ENCODE peak calls at places on chromosomes 7 and 10, in five cellular contexts. Z, V, K, B and D are unnamed samples.

GRCh38 chr10:86359933-86360332 is 6.7 kb downstream of the GRID1 start:
- DNase-seq in Z (no peak), V (no peak), K (no peak), B (no peak), D (no peak)

GRCh38 chr10:132872658-132873057 is 69.7 kb downstream of the CFAP46 start:
- DNase-seq in Z (no peak), V (no peak), K (no peak), B (no peak), D (no peak)

GRCh38 chr7:11775401-11775800 is 56.6 kb downstream of the THSD7A start:
- DNase-seq in K (no peak), Z (no peak), V (no peak), B (no peak), D (no peak)

GRCh38 chr10:4127518-4128315 is 342.7 kb upstream of the KLF6 start:
- DNase-seq in B (no peak), Z (no peak), K (no peak), V (peak; percentile 13), D (no peak)

GRCh38 chr10:75202321-75203096 is 8.1 kb upstream of the VDAC2 start:
- DNase-seq in B (no peak), Z (no peak), V (peak; percentile 88), K (peak; percentile 41), D (no peak)

GRCh38 chr10:12445701-12446334 is 96.5 kb downstream of the CAMK1D start:
- DNase-seq in V (no peak), Z (no peak), K (no peak), B (no peak), D (no peak)

GRCh38 chr10:52083422-52083821 is 230.7 kb upstream of the DKK1 start:
- DNase-seq in Z (no peak), B (no peak), V (no peak), K (no peak), D (no peak)

GRCh38 chr10:57846307-57847065 is 421.2 kb downstream of the IPMK start:
- DNase-seq in K (no peak), B (no peak), Z (no peak), V (no peak), D (no peak)

GRCh38 chr10:75613685-75614587 is 182.5 kb downstream of the LRMDA start:
- DNase-seq in Z (no peak), B (peak; percentile 2), K (no peak), V (no peak), D (no peak)

GRCh38 chr7:23276381-23276780 is 22.8 kb upstream of the MALSU1 start:
- DNase-seq in B (no peak), V (no peak), Z (no peak), K (no peak), D (peak; percentile 11)

GRCh38 chr7:150862356-150862755 is 10.0 kb downstream of the AOC1 start:
- DNase-seq in Z (no peak), B (no peak), V (no peak), K (no peak), D (no peak)

GRCh38 chr7:101527844-101528667 is 101.0 kb downstream of the MYL10 start:
- DNase-seq in B (peak; percentile 25), K (no peak), V (peak; percentile 89), Z (no peak), D (no peak)

GRCh38 chr7:78587443-78588044 is 789.0 kb downstream of the PHTF2 start:
- DNase-seq in Z (no peak), B (no peak), V (peak; percentile 22), K (no peak), D (no peak)

GRCh38 chr7:129468087-129468486 is 33.9 kb downstream of the STRIP2 start:
- DNase-seq in B (no peak), K (peak; percentile 6), V (peak; percentile 64), Z (peak; percentile 20), D (no peak)

GRCh38 chr7:100694196-100694745 is at the start of gene GIGYF1:
- DNase-seq in B (no peak), V (peak; percentile 82), Z (peak; percentile 31), K (peak; percentile 48), D (peak; percentile 72)

GRCh38 chr10:49289480-49289879 is 9.5 kb upstream of the C10orf71 start:
- DNase-seq in K (no peak), B (no peak), Z (no peak), V (no peak), D (no peak)

GRCh38 chr10:14583252-14583651 is 191.4 kb downstream of the FAM107B start:
- DNase-seq in K (no peak), Z (no peak), V (no peak), B (no peak), D (no peak)

GRCh38 chr7:165661-166369 is 26.6 kb upstream of the FAM20C start:
- DNase-seq in K (no peak), V (no peak), Z (no peak), B (no peak), D (no peak)

GRCh38 chr10:86056632-86057031 is 310.0 kb downstream of the GRID1 start:
- DNase-seq in B (no peak), Z (no peak), K (no peak), V (no peak), D (no peak)

GRCh38 chr7:105009667-105010537 is 4.1 kb upstream of the KMT2E start:
- DNase-seq in K (no peak), B (no peak), V (no peak), Z (no peak), D (no peak)

GRCh38 chr7:144391823-144392255 is 11.7 kb downstream of the NOBOX start:
- DNase-seq in B (peak; percentile 29), K (peak; percentile 63), V (peak; percentile 62), Z (peak; percentile 35), D (no peak)

GRCh38 chr10:70903262-70903921 is 15.0 kb upstream of the PCBD1 start:
- DNase-seq in K (peak; percentile 50), B (no peak), Z (peak; percentile 17), V (peak; percentile 73), D (peak; percentile 75)

GRCh38 chr10:110138197-110138812 is 69.1 kb upstream of the MXI1 start:
- DNase-seq in V (peak; percentile 68), B (peak; percentile 39), Z (peak; percentile 45), K (peak; percentile 72), D (no peak)

GRCh38 chr7:99201027-99201426 is 6.9 kb downstream of the KPNA7 start:
- DNase-seq in Z (peak; percentile 99), B (no peak), K (peak; percentile 36), V (peak; percentile 89), D (no peak)

GRCh38 chr10:32065871-32066270 is 9.6 kb upstream of the KIF5B start:
- DNase-seq in B (no peak), V (peak; percentile 86), Z (peak; percentile 55), K (peak; percentile 60), D (no peak)

GRCh38 chr10:131214521-131215244 is 96.8 kb downstream of the TCERG1L start:
- DNase-seq in B (no peak), V (no peak), K (no peak), Z (no peak), D (no peak)

GRCh38 chr10:100065084-100065660 is 16.5 kb downstream of the CPN1 start:
- DNase-seq in B (no peak), V (no peak), Z (no peak), K (no peak), D (no peak)

GRCh38 chr7:149662591-149663095 is 110.7 kb downstream of the ZNF467 start:
- DNase-seq in B (peak; percentile 16), K (peak; percentile 33), V (peak; percentile 71), Z (peak; percentile 67), D (peak; percentile 85)

GRCh38 chr10:132787253-132788179 is 1.6 kb upstream of the NKX6-2 start:
- DNase-seq in K (no peak), B (no peak), V (no peak), Z (no peak), D (peak; percentile 48)

GRCh38 chr7:37930226-37930948 is 9.9 kb downstream of the EPDR1 start:
- DNase-seq in K (peak; percentile 91), B (no peak), Z (no peak), V (peak; percentile 20), D (no peak)

GRCh38 chr7:137081276-137081675 is 212.8 kb downstream of the CHRM2 start:
- DNase-seq in Z (no peak), V (no peak), B (no peak), K (no peak), D (no peak)

GRCh38 chr7:12637819-12638592 is 49.4 kb upstream of the ARL4A start:
- DNase-seq in V (peak; percentile 63), K (no peak), Z (no peak), B (no peak), D (no peak)

GRCh38 chr10:92208736-92209135 is 82.1 kb downstream of the CPEB3 start:
- DNase-seq in V (peak; percentile 50), B (no peak), Z (peak; percentile 61), K (peak; percentile 18), D (no peak)

GRCh38 chr7:116138202-116138801 is 72.0 kb upstream of the TES start:
- DNase-seq in V (peak; percentile 86), Z (peak; percentile 69), K (peak; percentile 81), B (peak; percentile 63), D (peak; percentile 16)
- TF ChIP-seq CTCF in V (peak; percentile 70), Z (peak; percentile 85), K (peak; percentile 82), B (peak; percentile 68), D (peak; percentile 69)

GRCh38 chr7:2651336-2651735 is 19.6 kb downstream of the TTYH3 start:
- DNase-seq in K (no peak), B (no peak), V (peak; percentile 41), Z (no peak), D (no peak)
- TF ChIP-seq CTCF in K (no peak), B (no peak), V (no peak), Z (no peak), D (peak; percentile 22)

GRCh38 chr7:117399820-117400422 is 27.4 kb downstream of the ASZ1 start:
- DNase-seq in V (peak; percentile 3), B (no peak), Z (no peak), K (no peak), D (no peak)

GRCh38 chr7:117405519-117405918 is 21.8 kb downstream of the ASZ1 start:
- DNase-seq in B (no peak), K (no peak), Z (no peak), V (no peak), D (no peak)

GRCh38 chr7:117403737-117404136 is 23.6 kb downstream of the ASZ1 start:
- DNase-seq in V (no peak), Z (no peak), K (no peak), B (no peak), D (no peak)

GRCh38 chr7:117402109-117402508 is 25.2 kb downstream of the ASZ1 start:
- DNase-seq in K (no peak), V (peak; percentile 3), B (no peak), Z (peak; percentile 16), D (no peak)

GRCh38 chr7:117401293-117402002 is 25.8 kb downstream of the ASZ1 start:
- DNase-seq in B (no peak), K (no peak), Z (peak; percentile 6), V (no peak), D (peak; percentile 23)
- TF ChIP-seq CTCF in B (peak; percentile 28), K (peak; percentile 45), Z (peak; percentile 48), V (peak; percentile 30), D (peak; percentile 62)

DNA sequence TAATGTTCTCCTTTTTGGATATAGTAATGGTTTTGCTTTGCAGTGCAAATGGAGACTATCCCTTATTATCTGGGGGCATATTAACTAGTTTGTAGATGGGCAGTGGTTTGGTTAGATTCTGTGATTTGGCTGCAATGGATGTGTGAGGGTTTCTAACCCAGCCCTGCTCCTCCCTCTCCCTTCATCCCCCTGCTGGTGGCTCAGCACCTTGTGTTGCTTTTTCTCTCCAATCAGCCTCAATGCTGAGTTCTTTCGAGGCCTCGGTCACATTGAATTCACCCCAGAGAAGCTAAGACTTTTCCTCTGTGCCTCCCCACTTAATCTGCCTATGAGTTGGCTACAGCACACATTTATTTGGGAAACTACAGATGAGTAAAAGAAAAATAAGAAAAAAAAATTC is 120.0 kb downstream of the MALRD1 start:
- DNase-seq in V (no peak), K (no peak), Z (no peak), B (no peak), D (peak; percentile 29)
- TF ChIP-seq CTCF in V (no peak), K (peak; percentile 15), Z (no peak), B (no peak), D (peak; percentile 48)